ENCODE peak calls at places on chromosomes 16 and 17, in four cellular contexts. L, V, E and Y are unnamed samples.

GRCh38 chr17:47708864-47709541 is 15.0 kb downstream of the TBKBP1 start:
- DNase-seq in L (no peak), V (no peak), E (no peak), Y (no peak)

GRCh38 chr16:46711106-46711769 is 21.8 kb downstream of the ORC6 start:
- DNase-seq in V (no peak), L (no peak), E (no peak), Y (no peak)

GRCh38 chr17:78362671-78363070 is 2.8 kb upstream of the SOCS3 start:
- DNase-seq in V (no peak), L (no peak), E (no peak), Y (no peak)

GRCh38 chr16:84973776-84974523 is 37.4 kb downstream of the ZDHHC7 start:
- DNase-seq in E (no peak), V (no peak), L (no peak), Y (no peak)

GRCh38 chr16:987846-988245 is 6.3 kb downstream of the SOX8 start:
- DNase-seq in V (peak), L (no peak), E (no peak), Y (no peak)

GRCh38 chr17:78779848-78780247 is 2.2 kb downstream of the CYTH1 start:
- DNase-seq in L (no peak), E (no peak), V (no peak), Y (no peak)

GRCh38 chr17:17551361-17551760 is 40.1 kb downstream of the PEMT start:
- DNase-seq in E (no peak), L (no peak), V (peak), Y (no peak)

GRCh38 chr16:2532494-2533141 is 1.4 kb upstream of the CEMP1 start:
- DNase-seq in V (peak), E (peak), L (peak), Y (no peak)

GRCh38 chr17:83057793-83058477 is 21.5 kb upstream of the METRNL start:
- DNase-seq in E (no peak), L (no peak), V (peak), Y (no peak)

GRCh38 chr17:49106366-49107210 is 26.0 kb upstream of the B4GALNT2 start:
- DNase-seq in L (peak), V (no peak), E (peak), Y (no peak)

GRCh38 chr17:80035937-80036714 is at the start of gene CCDC40:
- DNase-seq in V (peak), E (peak), L (peak), Y (peak)

GRCh38 chr17:50919321-50920040 is 53.3 kb upstream of the TOB1 start:
- DNase-seq in E (peak), L (peak), V (peak), Y (peak)

GRCh38 chr17:72145972-72146755 is 25.3 kb downstream of the SOX9 start:
- DNase-seq in E (no peak), V (no peak), L (no peak), Y (no peak)

GRCh38 chr17:77140878-77141767 is at the start of gene SEC14L1:
- DNase-seq in L (peak), V (peak), E (no peak), Y (no peak)
- TF ChIP-seq TAF1 in L (peak), V (peak), E (no peak), Y (peak)

DNA sequence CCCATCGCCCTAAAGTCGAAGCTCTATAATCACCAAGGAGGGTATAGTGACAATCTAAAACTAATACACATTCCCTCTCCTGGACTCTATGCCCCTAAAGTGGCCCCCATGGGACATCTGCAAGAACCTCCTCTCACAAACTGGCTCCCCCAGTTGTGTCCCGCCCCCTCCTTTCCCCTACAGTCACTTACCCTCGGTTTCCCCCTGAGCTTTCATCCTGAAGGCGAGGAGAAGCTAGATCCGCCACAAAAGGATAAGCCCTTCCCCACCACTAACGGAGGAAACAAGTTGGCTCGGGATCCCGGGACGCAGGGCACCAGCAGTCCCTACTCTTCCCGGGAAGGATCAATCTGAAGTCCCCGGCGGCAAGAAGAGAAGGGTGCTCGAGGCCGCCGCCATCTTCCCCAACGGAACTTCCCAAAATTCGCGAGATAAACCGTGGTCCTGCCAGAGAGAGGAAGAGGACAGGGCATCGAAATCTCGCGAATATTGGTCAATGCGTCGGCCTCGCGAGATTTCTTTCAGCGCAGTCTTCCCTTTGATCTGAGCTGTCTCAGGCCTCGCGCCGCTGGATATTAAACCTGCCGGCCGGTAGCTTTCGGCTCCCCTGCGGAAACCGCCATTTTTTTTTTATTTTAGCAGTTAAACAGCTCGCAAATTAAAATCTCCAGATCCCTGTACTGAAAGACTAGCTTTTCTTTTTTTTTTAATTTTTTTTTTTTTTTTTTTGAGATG is at the start of gene MED1:
- DNase-seq in E (peak), L (peak), V (peak), Y (peak)
- TF ChIP-seq TAF1 in E (peak), L (peak), V (peak), Y (peak)

GRCh38 chr17:29112780-29113295 is 67.4 kb downstream of the MYO18A start:
- DNase-seq in E (no peak), V (no peak), L (no peak), Y (no peak)
- TF ChIP-seq TAF1 in E (no peak), V (no peak), L (no peak), Y (no peak)

DNA sequence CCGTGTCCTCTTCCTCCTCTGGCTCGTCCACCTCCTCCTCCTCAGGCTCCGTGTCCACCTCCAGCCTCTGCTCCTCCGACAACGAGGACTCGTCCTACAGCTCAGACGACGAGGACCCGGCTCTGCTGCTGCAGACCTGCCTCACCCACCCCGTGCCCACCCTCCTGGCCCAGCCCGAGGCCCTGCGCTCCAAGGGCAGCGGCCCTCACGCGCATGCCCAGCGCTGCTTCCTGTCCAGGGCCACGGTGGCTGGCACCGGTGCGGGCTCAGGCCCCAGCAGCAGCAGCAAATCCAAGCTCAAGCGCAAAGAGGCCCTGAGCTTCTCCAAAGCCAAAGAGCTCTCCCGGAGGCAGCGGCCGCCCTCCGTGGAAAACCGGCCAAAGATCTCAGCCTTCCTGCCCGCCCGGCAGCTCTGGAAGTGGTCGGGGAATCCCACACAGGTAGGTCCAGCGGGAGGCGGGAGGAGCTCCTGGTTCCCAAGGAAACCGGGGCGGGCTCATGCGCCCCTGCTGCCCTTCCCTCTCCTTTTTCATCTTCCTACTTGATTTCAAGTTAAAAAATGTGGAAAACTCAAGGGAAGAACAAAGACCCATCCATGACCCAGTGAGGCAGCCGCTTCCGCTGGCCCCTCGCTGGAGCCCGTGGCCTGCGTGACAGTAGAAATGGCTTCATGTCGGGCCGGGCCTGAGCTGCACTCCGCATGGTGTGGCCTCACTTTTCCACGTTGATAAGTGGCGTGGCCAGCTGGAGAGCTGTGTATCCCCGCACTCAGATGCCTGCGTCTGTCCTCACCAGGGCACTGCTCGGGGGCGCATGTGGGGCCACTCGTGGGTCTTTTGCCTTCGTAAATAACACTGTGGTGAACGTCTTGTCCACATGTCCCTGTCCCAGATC is 50.7 kb downstream of the ACTG1 start:
- DNase-seq in E (no peak), V (no peak), L (no peak), Y (no peak)
- TF ChIP-seq TAF1 in E (no peak), V (no peak), L (no peak), Y (no peak)

GRCh38 chr16:11126389-11127072 is 129.5 kb downstream of the SOCS1 start:
- DNase-seq in E (no peak), V (no peak), L (no peak), Y (no peak)
- TF ChIP-seq TAF1 in E (no peak), V (no peak), L (no peak), Y (no peak)

GRCh38 chr16:21283521-21284289 is 5.6 kb upstream of the CRYM start:
- DNase-seq in E (no peak), V (peak), L (peak), Y (peak)
- TF ChIP-seq TAF1 in E (no peak), V (no peak), L (peak), Y (no peak)

GRCh38 chr16:89170346-89171215 is 967 bp upstream of the CDH15 start:
- DNase-seq in V (no peak), E (no peak), L (no peak), Y (no peak)
- TF ChIP-seq TAF1 in V (no peak), E (no peak), L (no peak), Y (no peak)

DNA sequence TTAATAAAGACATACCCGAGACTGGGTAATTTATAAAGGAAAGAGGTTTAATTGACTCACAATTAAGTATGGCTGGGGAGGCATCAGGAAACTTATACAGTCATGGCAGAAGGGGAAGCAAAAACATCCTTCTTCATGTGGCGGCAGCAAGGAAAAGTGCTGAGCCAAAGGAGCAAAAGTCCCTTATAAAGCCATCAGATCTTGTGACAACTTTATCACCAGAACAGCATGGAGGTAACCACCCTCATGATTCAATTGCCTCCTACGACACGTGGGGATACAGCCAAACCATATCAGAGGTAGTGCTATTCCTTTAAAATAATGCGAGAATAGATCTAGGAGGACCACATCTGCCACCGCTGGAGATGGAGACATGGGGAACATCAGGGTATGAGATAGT is 9.0 kb downstream of the C16orf54 start:
- DNase-seq in E (no peak), L (no peak), V (no peak), Y (no peak)
- TF ChIP-seq TAF1 in E (no peak), L (no peak), V (no peak), Y (no peak)